ENCODE peak calls at places on chromosomes 1 and 21, in nine cellular contexts. L is thyroid gland; R is H9; P is ovary; Z is upper lobe of right lung; F is CD8-positive, alpha-beta memory T cell; X is MM.1S; I is neuronal stem cell; D is Karpas-422. J is an unnamed sample. For H3K27me3 and H3K4me1, the result is how much of the 10 kb centered on the place peaks cover.

GRCh38 chr1:87449348-87449963 is 120.8 kb downstream of the LMO4 start:
- DNase-seq in P (no peak), Z (no peak), I (no peak), L (peak), D (peak), F (peak), X (peak), R (no peak), J (peak)

GRCh38 chr1:150563340-150564038 is 14.3 kb downstream of the ADAMTSL4 start:
- DNase-seq in D (peak), R (no peak), I (no peak), L (peak), P (peak), F (no peak), Z (peak), X (peak), J (no peak)

GRCh38 chr1:112172294-112172882 is 182.9 kb upstream of the KCND3 start:
- DNase-seq in R (peak), I (peak), X (peak), F (no peak), P (no peak), D (peak), L (peak), Z (no peak), J (peak)

GRCh38 chr21:42833439-42833815 is 45.9 kb downstream of the WDR4 start:
- DNase-seq in I (no peak), X (peak), P (no peak), F (no peak), R (peak), L (no peak), Z (peak), D (peak), J (no peak)

GRCh38 chr1:193320281-193320680 is 133.9 kb upstream of the B3GALT2 start:
- DNase-seq in X (no peak), I (no peak), F (no peak), L (no peak), Z (no peak), D (no peak), P (no peak), R (no peak), J (no peak)

GRCh38 chr1:43659785-43660184 is 9.8 kb downstream of the KDM4A start:
- DNase-seq in D (no peak), X (no peak), P (no peak), L (no peak), F (no peak), I (no peak), R (peak), Z (no peak), J (no peak)

GRCh38 chr1:27952147-27952546 is 7.6 kb upstream of the XKR8 start:
- DNase-seq in P (no peak), X (no peak), L (no peak), D (no peak), R (no peak), Z (no peak), I (no peak), F (no peak), J (no peak)

GRCh38 chr1:234270581-234271242 is 102.5 kb upstream of the COA6 start:
- DNase-seq in F (no peak), D (no peak), I (no peak), P (no peak), Z (no peak), L (no peak), R (no peak), X (no peak), J (no peak)

GRCh38 chr1:89001510-89001909 is 9.1 kb upstream of the KYAT3 start:
- DNase-seq in Z (no peak), R (no peak), X (peak), D (no peak), F (no peak), P (no peak), L (no peak), I (no peak), J (no peak)

GRCh38 chr1:108643492-108644333 is 17.2 kb downstream of the HENMT1 start:
- DNase-seq in F (peak), P (peak), X (peak), L (peak), D (peak), Z (no peak), I (peak), R (no peak), J (peak)

GRCh38 chr1:87424541-87424940 is 95.9 kb downstream of the LMO4 start:
- DNase-seq in X (no peak), D (no peak), R (no peak), P (no peak), I (no peak), Z (no peak), L (no peak), F (no peak), J (no peak)

GRCh38 chr1:181626252-181626938 is 143.1 kb downstream of the CACNA1E start:
- DNase-seq in X (no peak), P (no peak), F (no peak), I (no peak), D (no peak), R (no peak), L (no peak), Z (no peak), J (no peak)

GRCh38 chr1:161374373-161374772 is 6.7 kb upstream of the CFAP126 start:
- DNase-seq in D (peak), X (no peak), R (no peak), F (no peak), P (no peak), L (no peak), I (no peak), Z (no peak), J (peak)

GRCh38 chr1:33348676-33349080 is 27.8 kb upstream of the A3GALT2 start:
- DNase-seq in I (no peak), D (peak), L (no peak), F (no peak), Z (no peak), X (peak), P (no peak), R (no peak), J (no peak)

GRCh38 chr1:198259336-198260109 is 102.7 kb downstream of the NEK7 start:
- DNase-seq in P (no peak), I (no peak), X (no peak), L (no peak), F (no peak), Z (no peak), D (no peak), R (no peak), J (no peak)

GRCh38 chr1:167909691-167910180 is 4.2 kb downstream of the ADCY10 start:
- DNase-seq in X (peak), D (no peak), Z (no peak), P (no peak), R (no peak), I (no peak), L (no peak), F (no peak), J (no peak)

GRCh38 chr1:25568090-25568833 is 24.9 kb downstream of the LDLRAP1 start:
- DNase-seq in Z (no peak), P (peak), F (no peak), D (no peak), R (peak), I (no peak), L (no peak), X (no peak), J (peak)

GRCh38 chr1:200905411-200906052 is 10.8 kb downstream of the INAVA start:
- DNase-seq in L (no peak), D (no peak), I (no peak), F (no peak), Z (no peak), R (no peak), X (peak), P (no peak), J (no peak)

GRCh38 chr1:206049919-206050600 is 2.9 kb upstream of the RHEX start:
- DNase-seq in R (no peak), X (peak), D (no peak), Z (no peak), I (no peak), L (no peak), F (no peak), P (no peak), J (no peak)

GRCh38 chr1:235486321-235486720 is 17.9 kb downstream of the B3GALNT2 start:
- DNase-seq in X (no peak), R (no peak), P (no peak), D (no peak), F (no peak), L (no peak), Z (no peak), I (no peak), J (peak)

GRCh38 chr1:30868833-30869435 is 39.6 kb downstream of the SDC3 start:
- DNase-seq in P (no peak), D (no peak), I (no peak), L (no peak), X (no peak), R (no peak), Z (no peak), F (no peak), J (no peak)

GRCh38 chr1:92211166-92211565 is 6.5 kb upstream of the C1orf146 start:
- DNase-seq in X (no peak), D (no peak), L (no peak), F (no peak), Z (no peak), I (no peak), R (no peak), P (no peak), J (peak)

GRCh38 chr1:158983235-158983634 is 26.5 kb upstream of the IFI16 start:
- DNase-seq in I (no peak), L (no peak), F (no peak), D (no peak), P (no peak), X (no peak), Z (no peak), R (no peak), J (no peak)

GRCh38 chr1:156320560-156320959 is 17.5 kb downstream of the CCT3 start:
- DNase-seq in I (no peak), Z (no peak), L (no peak), P (no peak), R (no peak), D (no peak), F (no peak), X (no peak), J (no peak)

GRCh38 chr1:222697203-222697602 is 15.1 kb downstream of the AIDA start:
- DNase-seq in F (no peak), I (no peak), P (no peak), X (no peak), R (no peak), D (no peak), L (no peak), Z (no peak), J (no peak)

GRCh38 chr1:154190550-154190949 is 1.4 kb downstream of the TPM3 start:
- DNase-seq in D (no peak), P (no peak), R (no peak), X (no peak), I (no peak), F (no peak), Z (no peak), L (no peak), J (no peak)

GRCh38 chr1:66271216-66271903 is 262.6 kb upstream of the SGIP1 start:
- DNase-seq in Z (no peak), P (peak), F (no peak), D (peak), X (peak), R (peak), I (peak), L (peak), J (peak)

GRCh38 chr1:200179126-200179780 is 151.7 kb downstream of the NR5A2 start:
- DNase-seq in P (no peak), D (no peak), I (no peak), Z (no peak), F (no peak), X (no peak), R (no peak), L (no peak), J (no peak)

GRCh38 chr1:240691521-240692338 is 79.8 kb upstream of the GREM2 start:
- DNase-seq in P (peak), Z (no peak), X (peak), I (peak), L (peak), F (no peak), D (peak), R (peak), J (peak)

GRCh38 chr1:37793773-37794371 is at the start of gene MANEAL:
- DNase-seq in Z (peak), X (peak), F (peak), L (peak), I (peak), R (peak), D (peak), P (no peak), J (peak)

GRCh38 chr1:241701483-241702290 is 49.6 kb downstream of the WDR64 start:
- DNase-seq in X (no peak), L (no peak), D (no peak), Z (no peak), R (no peak), I (no peak), P (no peak), F (no peak), J (no peak)

DNA sequence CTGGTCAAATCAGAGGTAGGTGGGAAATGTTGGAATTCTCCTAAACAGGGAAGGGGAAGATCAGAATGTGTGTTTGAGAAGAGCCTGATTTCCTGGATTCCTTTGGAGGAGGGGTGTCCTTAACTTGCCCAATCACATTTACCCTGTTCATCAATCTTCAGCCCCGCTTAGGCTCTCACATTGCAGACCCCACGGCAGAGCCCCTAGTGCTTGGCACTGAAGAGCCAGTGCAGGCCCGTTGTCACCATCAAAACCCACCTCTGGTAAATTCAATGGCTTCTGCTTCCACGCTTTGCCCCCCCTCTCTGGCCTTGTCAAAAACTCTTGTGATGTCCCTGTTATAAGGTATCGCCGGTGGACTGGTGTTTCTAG is 2.3 kb downstream of the AGPAT3 start:
- DNase-seq in L (no peak), I (no peak), F (no peak), D (no peak), X (no peak), P (no peak), Z (no peak), R (no peak), J (no peak)
- H3K27me3 ChIP-seq in L (under half), I (under half), F (under half), D (under half), X (under half), P (under half), Z (under half), R (under half), J (under half)

GRCh38 chr1:212410231-212410825 is 4.4 kb downstream of the PACC1 start:
- DNase-seq in X (no peak), R (no peak), D (no peak), Z (no peak), L (no peak), I (no peak), F (no peak), P (no peak), J (no peak)

GRCh38 chr1:212412374-212412773 is 2.3 kb downstream of the PACC1 start:
- DNase-seq in X (no peak), D (no peak), P (no peak), F (no peak), L (no peak), Z (no peak), R (no peak), I (no peak), J (no peak)

GRCh38 chr1:212415107-212415841 is 588 bp upstream of the PACC1 start:
- DNase-seq in D (no peak), R (peak), F (no peak), L (no peak), P (no peak), X (no peak), I (no peak), Z (no peak), J (no peak)

GRCh38 chr1:212413902-212414327 is 771 bp downstream of the PACC1 start:
- DNase-seq in D (no peak), R (peak), X (no peak), P (no peak), I (no peak), F (no peak), Z (no peak), L (no peak), J (peak)

DNA sequence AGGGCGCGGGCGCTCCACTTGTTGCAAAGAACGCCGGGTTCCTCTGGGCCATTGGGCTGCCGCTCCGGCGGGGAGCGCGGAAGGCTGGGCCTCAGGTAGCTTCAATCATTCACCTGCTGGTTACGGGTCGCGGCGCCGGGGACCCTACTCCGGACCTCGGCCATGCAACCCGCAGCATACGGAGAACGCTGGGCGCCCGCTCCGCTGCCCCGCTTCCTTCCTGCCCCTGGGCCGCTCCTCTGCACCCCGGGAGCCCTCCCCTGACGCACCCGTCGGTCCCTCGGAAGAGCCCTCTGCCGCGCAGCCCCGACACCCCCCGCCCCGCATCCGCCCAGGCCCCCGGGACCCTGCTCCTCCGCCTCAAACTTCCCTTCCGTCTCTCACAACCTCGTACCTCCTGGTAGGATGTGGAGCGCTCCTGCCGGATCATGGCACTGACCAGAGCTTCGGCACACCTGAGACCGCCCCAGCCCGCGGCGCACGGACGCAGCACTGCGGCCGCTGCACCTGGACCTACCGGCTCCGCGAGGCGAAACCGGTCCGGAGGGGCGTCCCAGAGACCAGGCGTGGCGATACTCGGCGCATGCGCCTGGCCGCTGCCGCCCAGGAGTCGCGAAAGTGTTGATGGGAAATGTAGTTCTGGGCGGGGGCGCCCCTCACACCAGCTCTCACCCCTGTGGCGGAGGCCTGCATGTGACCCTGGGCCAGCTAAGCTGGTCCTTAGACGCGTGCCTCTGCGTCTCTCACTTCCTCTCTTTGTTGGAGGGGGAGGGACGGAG is at the start of gene PACC1:
- DNase-seq in P (peak), D (peak), R (peak), F (peak), L (peak), I (peak), X (peak), Z (peak), J (peak)
- H3K27ac ChIP-seq in P (no peak), D (peak), R (no peak), F (peak), L (no peak), I (no peak), X (no peak), Z (peak), J (peak)

GRCh38 chr1:229067546-229067945 is 203.4 kb upstream of the RAB4A start:
- DNase-seq in R (no peak), Z (no peak), F (no peak), P (no peak), I (no peak), L (no peak), D (no peak), X (no peak), J (no peak)

GRCh38 chr1:229065613-229066012 is 205.3 kb upstream of the RAB4A start:
- DNase-seq in P (no peak), I (no peak), D (no peak), L (no peak), F (no peak), X (no peak), R (no peak), Z (no peak), J (no peak)

GRCh38 chr1:229064320-229064908 is 206.5 kb upstream of the RAB4A start:
- DNase-seq in X (no peak), I (no peak), L (no peak), F (no peak), P (peak), R (no peak), Z (no peak), D (no peak), J (no peak)

GRCh38 chr1:229068266-229069043 is 202.5 kb upstream of the RAB4A start:
- DNase-seq in R (no peak), L (peak), Z (no peak), I (no peak), P (no peak), D (no peak), X (no peak), F (no peak), J (no peak)

GRCh38 chr1:229066591-229066990 is 204.3 kb upstream of the RAB4A start:
- DNase-seq in P (no peak), F (no peak), L (no peak), D (no peak), R (no peak), Z (no peak), I (no peak), X (no peak), J (no peak)
- H3K4me1 ChIP-seq in P (under half), F (under half), L (half or more), D (under half), R (under half), Z (under half), I (under half), X (under half), J (under half)

DNA sequence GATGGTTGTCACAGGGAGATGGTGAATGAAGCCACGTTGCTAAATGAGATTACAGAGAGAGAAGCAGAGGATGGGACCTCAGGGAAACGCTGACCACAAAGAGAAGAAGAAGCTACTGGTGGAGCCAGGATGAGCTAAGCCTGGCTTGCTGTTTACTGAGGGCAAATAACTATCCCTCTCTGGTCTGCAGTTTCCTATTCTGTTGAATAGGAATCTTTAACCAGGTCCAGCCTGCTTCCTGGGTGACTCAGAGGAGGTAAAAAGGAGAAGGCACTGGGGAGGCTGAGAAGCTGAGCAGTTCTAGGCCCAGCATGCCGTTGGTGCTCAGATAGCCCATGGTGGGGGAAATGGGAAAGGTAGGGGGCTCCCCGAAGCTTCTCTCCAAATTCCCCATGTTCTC is 29.6 kb downstream of the DMBX1 start:
- DNase-seq in P (no peak), X (no peak), D (no peak), R (no peak), Z (no peak), I (no peak), L (no peak), F (no peak), J (no peak)
- H3K27me3 ChIP-seq in P (under half), X (under half), D (under half), R (under half), Z (under half), I (under half), L (under half), F (under half), J (under half)

DNA sequence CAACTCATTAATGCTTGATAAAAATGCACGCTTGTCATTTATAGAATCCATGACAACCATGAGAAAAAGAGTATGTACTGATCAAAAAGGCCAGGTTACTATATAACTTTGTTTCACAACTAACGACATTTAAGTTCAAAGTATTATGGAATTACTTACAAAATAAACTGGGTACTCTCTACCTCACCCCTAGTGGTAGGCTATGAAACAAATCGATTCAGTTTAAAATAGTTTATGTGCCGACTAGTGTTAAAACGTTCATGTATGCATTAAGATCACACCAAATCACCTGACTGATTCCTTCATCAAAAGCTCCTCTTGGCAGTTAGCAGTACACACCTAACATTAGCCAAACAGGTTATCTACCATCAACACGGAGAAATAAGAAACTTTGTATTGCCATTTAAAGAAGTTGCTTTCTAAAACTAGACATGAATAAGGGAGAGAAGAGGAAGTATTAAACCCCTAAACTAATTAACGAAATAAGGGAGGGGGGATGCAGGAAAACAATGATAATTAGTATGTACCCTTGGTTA is 137.1 kb downstream of the AKT3 start:
- DNase-seq in P (no peak), Z (no peak), R (no peak), L (no peak), X (no peak), D (no peak), F (no peak), I (no peak), J (no peak)
- H3K27ac ChIP-seq in P (no peak), Z (no peak), R (no peak), L (no peak), X (no peak), D (no peak), F (no peak), I (peak), J (no peak)